ENCODE peak calls at places on chromosomes 3 and 15, in six cellular contexts. One of them, this sample, is unnamed.
A peak's percentile ranks its signal among the peaks of the same experiment; 100 is the strongest.

GRCh38 chr15:83324799-83325198 is 40.3 kb upstream of the BNC1 start:
- DNase-seq in brain microvascular endothelial cell: no peak
- DNase-seq in GM13976: no peak
- DNase-seq in M059J: no peak
- DNase-seq in HT-29: no peak
- DNase-seq in EL: no peak
- DNase-seq in this sample: no peak

GRCh38 chr3:54641226-54642014 is 286.4 kb downstream of the LRTM1 start:
- DNase-seq in brain microvascular endothelial cell: no peak
- DNase-seq in M059J: no peak
- DNase-seq in EL: no peak
- DNase-seq in GM13976: no peak
- DNase-seq in HT-29: no peak
- DNase-seq in this sample: no peak

GRCh38 chr3:23422511-23422851 is 219.4 kb downstream of the UBE2E2 start:
- DNase-seq in HT-29: no peak
- DNase-seq in EL: no peak
- DNase-seq in brain microvascular endothelial cell: no peak
- DNase-seq in GM13976: no peak
- DNase-seq in M059J: no peak
- DNase-seq in this sample: no peak

GRCh38 chr15:81301815-81302399 is 22.0 kb downstream of the STARD5 start:
- DNase-seq in M059J: no peak
- DNase-seq in EL: no peak
- DNase-seq in brain microvascular endothelial cell: no peak
- DNase-seq in HT-29: no peak
- DNase-seq in GM13976: peak; percentile 63
- DNase-seq in this sample: peak; percentile 74

GRCh38 chr3:65776494-65776893 is 262.2 kb downstream of the MAGI1 start:
- DNase-seq in EL: peak; percentile 9
- DNase-seq in M059J: no peak
- DNase-seq in HT-29: no peak
- DNase-seq in brain microvascular endothelial cell: no peak
- DNase-seq in GM13976: no peak
- DNase-seq in this sample: no peak

GRCh38 chr3:13177236-13177635 is 104.0 kb upstream of the IQSEC1 start:
- DNase-seq in brain microvascular endothelial cell: no peak
- DNase-seq in M059J: no peak
- DNase-seq in GM13976: no peak
- DNase-seq in EL: no peak
- DNase-seq in HT-29: no peak
- DNase-seq in this sample: no peak

GRCh38 chr15:85406916-85407315 is 26.5 kb downstream of the AKAP13 start:
- DNase-seq in M059J: peak; percentile 70
- DNase-seq in GM13976: no peak
- DNase-seq in EL: peak; percentile 76
- DNase-seq in brain microvascular endothelial cell: no peak
- DNase-seq in HT-29: no peak
- DNase-seq in this sample: no peak

GRCh38 chr15:98561169-98561941 is 87.0 kb upstream of the IGF1R start:
- DNase-seq in EL: no peak
- DNase-seq in GM13976: no peak
- DNase-seq in brain microvascular endothelial cell: no peak
- DNase-seq in HT-29: no peak
- DNase-seq in M059J: no peak
- DNase-seq in this sample: peak; percentile 34

GRCh38 chr3:128591728-128592426 is 58.7 kb downstream of the RPN1 start:
- DNase-seq in EL: no peak
- DNase-seq in GM13976: no peak
- DNase-seq in brain microvascular endothelial cell: no peak
- DNase-seq in M059J: no peak
- DNase-seq in HT-29: no peak
- DNase-seq in this sample: peak; percentile 34

GRCh38 chr15:63983071-63983711 is 63.1 kb downstream of the DAPK2 start:
- DNase-seq in brain microvascular endothelial cell: no peak
- DNase-seq in EL: no peak
- DNase-seq in HT-29: no peak
- DNase-seq in M059J: no peak
- DNase-seq in GM13976: peak; percentile 54
- DNase-seq in this sample: no peak

GRCh38 chr15:38991126-38991525 is 426.5 kb upstream of the RASGRP1 start:
- DNase-seq in HT-29: peak; percentile 60
- DNase-seq in brain microvascular endothelial cell: peak; percentile 40
- DNase-seq in M059J: peak; percentile 73
- DNase-seq in EL: peak; percentile 41
- DNase-seq in GM13976: no peak
- DNase-seq in this sample: no peak

GRCh38 chr15:47466357-47466756 is 250.9 kb upstream of the SEMA6D start:
- DNase-seq in EL: peak; percentile 66
- DNase-seq in brain microvascular endothelial cell: peak; percentile 27
- DNase-seq in M059J: peak; percentile 40
- DNase-seq in HT-29: no peak
- DNase-seq in GM13976: no peak
- DNase-seq in this sample: no peak

GRCh38 chr3:129305592-129306091 is 27.0 kb downstream of the HMCES start:
- DNase-seq in brain microvascular endothelial cell: peak; percentile 84
- DNase-seq in HT-29: no peak
- DNase-seq in GM13976: peak; percentile 77
- DNase-seq in M059J: peak; percentile 75
- DNase-seq in EL: peak; percentile 91
- DNase-seq in this sample: peak; percentile 59

GRCh38 chr15:43534897-43535296 is 17.5 kb downstream of the MAP1A start:
- DNase-seq in HT-29: no peak
- DNase-seq in M059J: no peak
- DNase-seq in EL: no peak
- DNase-seq in GM13976: no peak
- DNase-seq in brain microvascular endothelial cell: no peak
- DNase-seq in this sample: no peak

GRCh38 chr3:170690133-170690981 is 104.5 kb upstream of the SLC7A14 start:
- DNase-seq in M059J: peak; percentile 61
- DNase-seq in HT-29: peak; percentile 82
- DNase-seq in GM13976: peak; percentile 58
- DNase-seq in EL: peak; percentile 57
- DNase-seq in brain microvascular endothelial cell: peak; percentile 60
- DNase-seq in this sample: peak; percentile 59

GRCh38 chr3:159969-160368 is 36.6 kb upstream of the CHL1 start:
- DNase-seq in HT-29: no peak
- DNase-seq in EL: no peak
- DNase-seq in M059J: no peak
- DNase-seq in GM13976: no peak
- DNase-seq in brain microvascular endothelial cell: no peak
- DNase-seq in this sample: no peak

GRCh38 chr3:56547486-56547885 is 9.5 kb upstream of the CCDC66 start:
- DNase-seq in brain microvascular endothelial cell: no peak
- DNase-seq in HT-29: no peak
- DNase-seq in EL: no peak
- DNase-seq in M059J: no peak
- DNase-seq in GM13976: no peak
- DNase-seq in this sample: no peak

GRCh38 chr3:43097681-43098080 is 8.2 kb downstream of the POMGNT2 start:
- DNase-seq in EL: no peak
- DNase-seq in GM13976: no peak
- DNase-seq in brain microvascular endothelial cell: no peak
- DNase-seq in HT-29: no peak
- DNase-seq in M059J: no peak
- DNase-seq in this sample: no peak

GRCh38 chr3:1183320-1184048 is 90.7 kb downstream of the CNTN6 start:
- DNase-seq in EL: no peak
- DNase-seq in brain microvascular endothelial cell: peak; percentile 88
- DNase-seq in M059J: peak; percentile 6
- DNase-seq in GM13976: no peak
- DNase-seq in HT-29: no peak
- DNase-seq in this sample: no peak

This sample was measured in activated CD4-positive, alpha-beta memory T cell treated with anti-CD3 and anti-CD28 coated beads for 36 hours.